ENCODE peak calls at places on chromosome 4, in eight cellular contexts. B, V, K, G, I, Q, M and F are unnamed samples.

GRCh38 chr4:72569719-72570235 is 756 bp upstream of the ADAMTS3 start:
- DNase-seq in B (no peak), V (no peak), K (no peak), G (no peak), I (peak; percentile 7), Q (peak; percentile 20), M (no peak), F (no peak)

GRCh38 chr4:48831532-48832015 is 686 bp downstream of the OCIAD1 start:
- DNase-seq in B (no peak), V (no peak), K (no peak), G (no peak), I (peak; percentile 25), Q (no peak), M (no peak), F (no peak)

GRCh38 chr4:128862608-128863313 is 53.3 kb downstream of the JADE1 start:
- DNase-seq in B (no peak), V (no peak), K (no peak), G (no peak), I (peak; percentile 11), Q (no peak), M (no peak), F (no peak)

GRCh38 chr4:3300198-3300671 is 7.4 kb downstream of the RGS12 start:
- DNase-seq in B (no peak), V (no peak), K (no peak), G (no peak), I (no peak), Q (no peak), M (no peak), F (no peak)

GRCh38 chr4:151356510-151356909 is 31.1 kb upstream of the SH3D19 start:
- DNase-seq in B (no peak), V (no peak), K (no peak), G (no peak), I (peak; percentile 81), Q (peak; percentile 29), M (no peak), F (no peak)

GRCh38 chr4:29540439-29541102 is 1179.6 kb upstream of the PCDH7 start:
- DNase-seq in B (no peak), V (no peak), K (no peak), G (no peak), I (no peak), Q (no peak), M (no peak), F (no peak)

GRCh38 chr4:113921089-113921842 is 58.2 kb downstream of the ARSJ start:
- DNase-seq in B (no peak), V (no peak), K (no peak), G (no peak), I (peak; percentile 34), Q (peak; percentile 62), M (no peak), F (no peak)

GRCh38 chr4:24226018-24226417 is 336.2 kb upstream of the PPARGC1A start:
- DNase-seq in B (no peak), V (no peak), K (no peak), G (no peak), I (no peak), Q (peak; percentile 26), M (no peak), F (no peak)

GRCh38 chr4:112182604-112183003 is 37.4 kb downstream of the FAM241A start:
- DNase-seq in B (no peak), V (no peak), K (no peak), G (no peak), I (no peak), Q (no peak), M (no peak), F (no peak)

GRCh38 chr4:54091637-54092404 is 8.1 kb upstream of the GSX2 start:
- DNase-seq in B (peak; percentile 73), V (peak; percentile 77), K (peak; percentile 89), G (no peak), I (peak; percentile 46), Q (peak; percentile 62), M (peak; percentile 82), F (no peak)

GRCh38 chr4:177283167-177283566 is 26.5 kb upstream of the NEIL3 start:
- DNase-seq in B (no peak), V (no peak), K (no peak), G (peak; percentile 45), I (peak; percentile 4), Q (peak; percentile 94), M (no peak), F (peak; percentile 37)

GRCh38 chr4:13537011-13537831 is 7.1 kb downstream of the NKX3-2 start:
- DNase-seq in B (no peak), V (no peak), K (no peak), G (no peak), I (no peak), Q (no peak), M (no peak), F (no peak)

GRCh38 chr4:109945056-109945455 is 32.4 kb downstream of the EGF start:
- DNase-seq in B (no peak), V (no peak), K (no peak), G (no peak), I (peak; percentile 85), Q (no peak), M (no peak), F (no peak)

GRCh38 chr4:185709802-185710486 is 102.0 kb downstream of the SORBS2 start:
- DNase-seq in B (no peak), V (no peak), K (no peak), G (no peak), I (peak; percentile 77), Q (peak; percentile 50), M (no peak), F (no peak)

GRCh38 chr4:81031389-81032173 is 1.1 kb downstream of the BMP3 start:
- DNase-seq in B (no peak), V (no peak), K (peak; percentile 53), G (no peak), I (no peak), Q (no peak), M (no peak), F (no peak)

GRCh38 chr4:183563874-183564273 is 59.0 kb downstream of the ING2 start:
- DNase-seq in B (no peak), V (peak; percentile 45), K (no peak), G (no peak), I (peak; percentile 88), Q (peak; percentile 81), M (no peak), F (no peak)

GRCh38 chr4:82984459-82984858 is 26.2 kb downstream of the LIN54 start:
- DNase-seq in B (no peak), V (no peak), K (no peak), G (peak; percentile 4), I (peak; percentile 26), Q (peak; percentile 69), M (no peak), F (no peak)

GRCh38 chr4:142128529-142128928 is 492.1 kb downstream of the IL15 start:
- DNase-seq in B (no peak), V (peak; percentile 17), K (no peak), G (peak; percentile 11), I (no peak), Q (peak; percentile 59), M (no peak), F (peak; percentile 4)

GRCh38 chr4:169080970-169081369 is 70.9 kb upstream of the CBR4 start:
- DNase-seq in B (no peak), V (peak; percentile 82), K (no peak), G (no peak), I (no peak), Q (peak; percentile 59), M (no peak), F (no peak)

GRCh38 chr4:139556735-139557505 is 901 bp upstream of the SETD7 start:
- DNase-seq in B (peak; percentile 85), V (peak; percentile 60), K (peak; percentile 80), G (no peak), I (peak; percentile 31), Q (peak; percentile 45), M (peak; percentile 81), F (no peak)

GRCh38 chr4:168585168-168586091 is 88.6 kb downstream of the PALLD start:
- DNase-seq in B (peak; percentile 77), V (peak; percentile 82), K (peak; percentile 77), G (no peak), I (peak; percentile 69), Q (peak; percentile 78), M (peak; percentile 77), F (no peak)

GRCh38 chr4:113740857-113741379 is 20.6 kb downstream of the CAMK2D start:
- DNase-seq in B (no peak), V (no peak), K (no peak), G (no peak), I (peak; percentile 41), Q (no peak), M (no peak), F (no peak)

GRCh38 chr4:40192286-40193017 is 4.4 kb upstream of the RHOH start:
- DNase-seq in B (no peak), V (no peak), K (no peak), G (no peak), I (peak; percentile 56), Q (no peak), M (peak; percentile 32), F (no peak)

GRCh38 chr4:82381661-82382284 is 8.0 kb upstream of the HNRNPD start:
- DNase-seq in B (no peak), V (no peak), K (no peak), G (no peak), I (no peak), Q (no peak), M (no peak), F (no peak)

GRCh38 chr4:116400480-116400879 is 684.9 kb downstream of the TRAM1L1 start:
- DNase-seq in B (no peak), V (no peak), K (no peak), G (no peak), I (peak; percentile 2), Q (peak; percentile 39), M (no peak), F (no peak)

GRCh38 chr4:7654550-7655266 is 220.0 kb upstream of the PSAPL1 start:
- DNase-seq in B (no peak), V (no peak), K (peak; percentile 49), G (no peak), I (no peak), Q (no peak), M (no peak), F (no peak)

GRCh38 chr4:184205243-184205642 is 12.4 kb downstream of the ENPP6 start:
- DNase-seq in B (no peak), V (no peak), K (no peak), G (no peak), I (no peak), Q (no peak), M (no peak), F (no peak)

GRCh38 chr4:94127707-94128328 is 79.8 kb upstream of the SMARCAD1 start:
- DNase-seq in B (no peak), V (no peak), K (no peak), G (no peak), I (peak; percentile 46), Q (peak; percentile 32), M (no peak), F (no peak)
- TF ChIP-seq CTCF in B (peak; percentile 23), V (no peak), K (peak; percentile 54), G (peak; percentile 63), I (peak; percentile 34), Q (peak; percentile 48), M (peak; percentile 62), F (peak; percentile 34)

GRCh38 chr4:5078015-5078414 is 26.7 kb downstream of the STK32B start:
- DNase-seq in B (no peak), V (no peak), K (no peak), G (no peak), I (no peak), Q (no peak), M (no peak), F (no peak)
- H3K4me3 ChIP-seq in B (no peak overlapping the region), V (no peak overlapping the region), K (no peak overlapping the region), G (no peak overlapping the region), I (no peak overlapping the region), Q (no peak overlapping the region), M (no peak overlapping the region), F (no peak overlapping the region)

GRCh38 chr4:164716901-164717300 is 37.0 kb upstream of the SMIM31 start:
- DNase-seq in B (no peak), V (no peak), K (no peak), G (no peak), I (peak; percentile 4), Q (no peak), M (no peak), F (no peak)
- TF ChIP-seq CTCF in B (no peak), V (no peak), K (no peak), G (no peak), I (peak; percentile 30), Q (no peak), M (no peak), F (no peak)

GRCh38 chr4:26858947-26859401 is 1.7 kb upstream of the STIM2 start:
- DNase-seq in B (no peak), V (no peak), K (no peak), G (no peak), I (peak; percentile 54), Q (peak; percentile 32), M (no peak), F (no peak)
- H3K4me3 ChIP-seq in B (peak overlapping the region; percentile 67), V (no peak overlapping the region), K (peak overlapping the region; percentile 82), G (no peak overlapping the region), I (peak overlapping the region; percentile 60), Q (peak overlapping the region; percentile 96), M (peak overlapping the region; percentile 59), F (no peak overlapping the region)